ENCODE peak calls at places on chromosome 1, in nine cellular contexts. One of them, this sample, is unnamed.

GRCh38 chr1:6273380-6273891 is 12.5 kb upstream of the GPR153 start:
- DNase-seq in GM18507: no peak
- DNase-seq in AG20443: no peak
- DNase-seq in Kasumi-1: no peak
- DNase-seq in ELR: peak; percentile 78
- DNase-seq in right lobe of liver: no peak
- DNase-seq in osteocyte: no peak
- DNase-seq in lung microvascular endothelial cell: peak; percentile 21
- DNase-seq in head of caudate nucleus: peak; percentile 77
- DNase-seq in this sample: peak; percentile 49

GRCh38 chr1:50873458-50874187 is 86.4 kb downstream of the FAF1 start:
- DNase-seq in osteocyte: no peak
- DNase-seq in lung microvascular endothelial cell: peak; percentile 30
- DNase-seq in AG20443: peak; percentile 14
- DNase-seq in right lobe of liver: no peak
- DNase-seq in GM18507: peak; percentile 39
- DNase-seq in Kasumi-1: peak; percentile 95
- DNase-seq in head of caudate nucleus: peak; percentile 50
- DNase-seq in ELR: peak; percentile 65
- DNase-seq in this sample: peak; percentile 40

GRCh38 chr1:87968259-87968955 is 639.7 kb downstream of the LMO4 start:
- DNase-seq in GM18507: no peak
- DNase-seq in ELR: peak; percentile 50
- DNase-seq in right lobe of liver: no peak
- DNase-seq in Kasumi-1: no peak
- DNase-seq in lung microvascular endothelial cell: no peak
- DNase-seq in AG20443: peak; percentile 71
- DNase-seq in osteocyte: no peak
- DNase-seq in head of caudate nucleus: no peak
- DNase-seq in this sample: peak; percentile 53

GRCh38 chr1:23546897-23547596 is 12.3 kb downstream of the ID3 start:
- DNase-seq in osteocyte: no peak
- DNase-seq in AG20443: no peak
- DNase-seq in GM18507: no peak
- DNase-seq in head of caudate nucleus: no peak
- DNase-seq in right lobe of liver: no peak
- DNase-seq in lung microvascular endothelial cell: no peak
- DNase-seq in ELR: no peak
- DNase-seq in Kasumi-1: no peak
- DNase-seq in this sample: no peak

GRCh38 chr1:72439036-72439435 is 156.7 kb upstream of the NEGR1 start:
- DNase-seq in head of caudate nucleus: no peak
- DNase-seq in ELR: peak; percentile 55
- DNase-seq in GM18507: no peak
- DNase-seq in Kasumi-1: no peak
- DNase-seq in lung microvascular endothelial cell: no peak
- DNase-seq in right lobe of liver: no peak
- DNase-seq in AG20443: no peak
- DNase-seq in osteocyte: no peak
- DNase-seq in this sample: no peak

GRCh38 chr1:167126811-167127210 is 32.9 kb downstream of the STYXL2 start:
- DNase-seq in head of caudate nucleus: no peak
- DNase-seq in osteocyte: no peak
- DNase-seq in lung microvascular endothelial cell: no peak
- DNase-seq in ELR: no peak
- DNase-seq in Kasumi-1: no peak
- DNase-seq in GM18507: no peak
- DNase-seq in right lobe of liver: no peak
- DNase-seq in AG20443: no peak
- DNase-seq in this sample: no peak

GRCh38 chr1:48943393-48943792 is 166.7 kb upstream of the BEND5 start:
- DNase-seq in Kasumi-1: no peak
- DNase-seq in AG20443: peak; percentile 27
- DNase-seq in right lobe of liver: no peak
- DNase-seq in head of caudate nucleus: no peak
- DNase-seq in ELR: no peak
- DNase-seq in GM18507: no peak
- DNase-seq in osteocyte: no peak
- DNase-seq in lung microvascular endothelial cell: no peak
- DNase-seq in this sample: no peak

GRCh38 chr1:107669996-107670395 is 295.0 kb downstream of the VAV3 start:
- DNase-seq in lung microvascular endothelial cell: peak; percentile 89
- DNase-seq in Kasumi-1: no peak
- DNase-seq in GM18507: no peak
- DNase-seq in osteocyte: no peak
- DNase-seq in AG20443: peak; percentile 30
- DNase-seq in right lobe of liver: no peak
- DNase-seq in head of caudate nucleus: no peak
- DNase-seq in ELR: no peak
- DNase-seq in this sample: no peak

GRCh38 chr1:31782066-31782762 is 18.1 kb upstream of the ADGRB2 start:
- DNase-seq in osteocyte: no peak
- DNase-seq in right lobe of liver: no peak
- DNase-seq in ELR: no peak
- DNase-seq in GM18507: no peak
- DNase-seq in AG20443: no peak
- DNase-seq in lung microvascular endothelial cell: no peak
- DNase-seq in head of caudate nucleus: no peak
- DNase-seq in Kasumi-1: no peak
- DNase-seq in this sample: no peak

GRCh38 chr1:158248122-158248521 is 6.1 kb upstream of the CD1A start:
- DNase-seq in osteocyte: no peak
- DNase-seq in Kasumi-1: peak; percentile 72
- DNase-seq in head of caudate nucleus: no peak
- DNase-seq in AG20443: no peak
- DNase-seq in right lobe of liver: no peak
- DNase-seq in lung microvascular endothelial cell: no peak
- DNase-seq in ELR: no peak
- DNase-seq in GM18507: no peak
- DNase-seq in this sample: peak; percentile 44

GRCh38 chr1:159171688-159172501 is 480 bp downstream of the CADM3 start:
- DNase-seq in GM18507: no peak
- DNase-seq in lung microvascular endothelial cell: no peak
- DNase-seq in head of caudate nucleus: peak; percentile 44
- DNase-seq in ELR: no peak
- DNase-seq in osteocyte: no peak
- DNase-seq in Kasumi-1: no peak
- DNase-seq in right lobe of liver: no peak
- DNase-seq in AG20443: peak; percentile 18
- DNase-seq in this sample: no peak

GRCh38 chr1:42949312-42950145 is 9.1 kb downstream of the SLC2A1 start:
- DNase-seq in right lobe of liver: peak; percentile 76
- DNase-seq in lung microvascular endothelial cell: no peak
- DNase-seq in osteocyte: no peak
- DNase-seq in GM18507: no peak
- DNase-seq in ELR: peak; percentile 50
- DNase-seq in head of caudate nucleus: no peak
- DNase-seq in AG20443: no peak
- DNase-seq in Kasumi-1: no peak
- DNase-seq in this sample: no peak